ENCODE peak calls at places on chromosomes 12 and 14, in four cellular contexts. One of them, this sample, is unnamed.

GRCh38 chr12:25352078-25352918 is 101.6 kb upstream of the KRAS start:
- DNase-seq in HepG2: no peak
- DNase-seq in GM12878: peak
- DNase-seq in K562: no peak
- DNase-seq in this sample: no peak

GRCh38 chr14:90383731-90384542 is 12.9 kb upstream of the CALM1 start:
- DNase-seq in K562: peak
- DNase-seq in GM12878: no peak
- DNase-seq in HepG2: peak
- DNase-seq in this sample: peak

GRCh38 chr12:57242691-57243454 is 8.1 kb downstream of the STAC3 start:
- DNase-seq in K562: peak
- DNase-seq in GM12878: no peak
- DNase-seq in HepG2: peak
- DNase-seq in this sample: peak

GRCh38 chr12:68113644-68114043 is 45.9 kb downstream of the IFNG start:
- DNase-seq in GM12878: no peak
- DNase-seq in HepG2: no peak
- DNase-seq in K562: no peak
- DNase-seq in this sample: no peak

GRCh38 chr14:21026251-21026987 is 1.6 kb upstream of the NDRG2 start:
- DNase-seq in GM12878: no peak
- DNase-seq in K562: no peak
- DNase-seq in HepG2: no peak
- DNase-seq in this sample: no peak

GRCh38 chr14:92945959-92946846 is 23.3 kb downstream of the CHGA start:
- DNase-seq in HepG2: no peak
- DNase-seq in GM12878: no peak
- DNase-seq in K562: no peak
- DNase-seq in this sample: no peak

GRCh38 chr14:20684662-20685456 is 499 bp downstream of the RNASE4 start:
- DNase-seq in HepG2: peak
- DNase-seq in K562: no peak
- DNase-seq in GM12878: no peak
- DNase-seq in this sample: no peak

GRCh38 chr12:10283028-10283427 is 24.6 kb upstream of the KLRD1 start:
- DNase-seq in GM12878: no peak
- DNase-seq in K562: no peak
- DNase-seq in HepG2: no peak
- DNase-seq in this sample: no peak

GRCh38 chr12:1463073-1463905 is 131.1 kb downstream of the FBXL14 start:
- DNase-seq in K562: peak
- DNase-seq in HepG2: no peak
- DNase-seq in GM12878: no peak
- DNase-seq in this sample: no peak

GRCh38 chr12:98591209-98591608 is 2.3 kb upstream of the SLC25A3 start:
- DNase-seq in GM12878: no peak
- DNase-seq in K562: no peak
- DNase-seq in HepG2: peak
- DNase-seq in this sample: no peak

GRCh38 chr12:105141320-105141918 is 33.9 kb downstream of the WASHC4 start:
- DNase-seq in GM12878: no peak
- DNase-seq in HepG2: no peak
- DNase-seq in K562: no peak
- DNase-seq in this sample: no peak

GRCh38 chr12:76446090-76446489 is 97.9 kb upstream of the BBS10 start:
- DNase-seq in K562: no peak
- DNase-seq in HepG2: no peak
- DNase-seq in GM12878: no peak
- DNase-seq in this sample: no peak

GRCh38 chr12:121162985-121163384 is 30.3 kb downstream of the P2RX7 start:
- DNase-seq in K562: no peak
- DNase-seq in GM12878: no peak
- DNase-seq in HepG2: no peak
- DNase-seq in this sample: no peak

GRCh38 chr12:116863275-116863767 is 17.9 kb downstream of the HRK start:
- DNase-seq in K562: peak
- DNase-seq in GM12878: no peak
- DNase-seq in HepG2: peak
- DNase-seq in this sample: peak

GRCh38 chr12:27300251-27300650 is 32.4 kb upstream of the BMAL2 start:
- DNase-seq in GM12878: no peak
- DNase-seq in HepG2: no peak
- DNase-seq in K562: no peak
- DNase-seq in this sample: no peak

GRCh38 chr12:34398366-34398705 is 376.0 kb downstream of the ALG10 start:
- DNase-seq in GM12878: no peak
- DNase-seq in K562: peak
- DNase-seq in HepG2: no peak
- DNase-seq in this sample: no peak

GRCh38 chr14:61296707-61297502 is 15.8 kb upstream of the TMEM30B start:
- DNase-seq in HepG2: peak
- DNase-seq in K562: no peak
- DNase-seq in GM12878: peak
- DNase-seq in this sample: no peak

GRCh38 chr12:61272441-61272840 is 987.8 kb upstream of the USP15 start:
- DNase-seq in GM12878: no peak
- DNase-seq in HepG2: no peak
- DNase-seq in K562: no peak
- DNase-seq in this sample: no peak

GRCh38 chr12:130689408-130690405 is 26.4 kb downstream of the RIMBP2 start:
- DNase-seq in HepG2: no peak
- DNase-seq in GM12878: no peak
- DNase-seq in K562: no peak
- DNase-seq in this sample: no peak

GRCh38 chr12:40033260-40033649 is 72.6 kb downstream of the SLC2A13 start:
- DNase-seq in K562: no peak
- DNase-seq in HepG2: no peak
- DNase-seq in GM12878: no peak
- DNase-seq in this sample: no peak

DNA sequence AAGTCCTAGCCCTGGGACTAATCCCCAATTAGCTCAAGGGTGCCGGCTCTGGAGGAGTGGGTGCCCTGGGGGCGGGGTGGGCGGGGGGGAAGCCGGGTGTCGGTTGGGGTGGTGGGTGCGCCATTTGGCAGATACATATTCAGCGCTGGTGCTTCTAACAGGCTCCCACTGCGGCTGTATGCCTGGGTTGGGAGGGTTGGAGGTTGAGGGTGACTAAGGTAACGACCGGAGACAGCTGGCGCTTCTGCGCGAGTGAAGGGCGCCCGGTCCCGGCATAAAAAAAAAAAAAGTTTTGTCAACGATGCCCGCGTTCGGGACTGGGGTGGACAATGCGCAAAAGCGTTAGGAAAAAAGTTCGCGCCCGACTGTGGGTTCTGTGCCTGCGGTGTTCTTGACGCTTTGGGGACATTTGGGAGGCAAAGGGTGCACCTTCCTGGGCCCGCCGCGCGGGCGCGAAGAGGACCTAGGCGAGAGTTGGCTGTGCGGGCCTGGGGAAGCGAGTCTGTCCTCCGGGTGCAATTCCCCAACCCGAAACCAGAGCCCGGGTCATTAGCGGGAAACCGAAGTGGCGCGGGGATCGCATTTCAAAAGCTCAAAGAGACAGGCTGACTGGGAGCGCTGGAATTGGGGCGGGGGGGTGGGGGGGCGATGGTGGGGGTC is 19.2 kb downstream of the TBX3 start:
- DNase-seq in HepG2: no peak
- DNase-seq in GM12878: no peak
- DNase-seq in K562: no peak
- DNase-seq in this sample: peak
- TF ChIP-seq EZH2 in HepG2: no peak
- TF ChIP-seq EZH2 in GM12878: no peak
- TF ChIP-seq EZH2 in K562: no peak
- TF ChIP-seq EZH2 in this sample: peak

GRCh38 chr14:76337619-76338545 is 38.1 kb upstream of the ESRRB start:
- DNase-seq in HepG2: no peak
- DNase-seq in GM12878: no peak
- DNase-seq in K562: no peak
- DNase-seq in this sample: no peak
- TF ChIP-seq HDAC2 in HepG2: no peak
- TF ChIP-seq HDAC2 in GM12878: no peak
- TF ChIP-seq HDAC2 in K562: no peak
- TF ChIP-seq HDAC2 in this sample: no peak

DNA sequence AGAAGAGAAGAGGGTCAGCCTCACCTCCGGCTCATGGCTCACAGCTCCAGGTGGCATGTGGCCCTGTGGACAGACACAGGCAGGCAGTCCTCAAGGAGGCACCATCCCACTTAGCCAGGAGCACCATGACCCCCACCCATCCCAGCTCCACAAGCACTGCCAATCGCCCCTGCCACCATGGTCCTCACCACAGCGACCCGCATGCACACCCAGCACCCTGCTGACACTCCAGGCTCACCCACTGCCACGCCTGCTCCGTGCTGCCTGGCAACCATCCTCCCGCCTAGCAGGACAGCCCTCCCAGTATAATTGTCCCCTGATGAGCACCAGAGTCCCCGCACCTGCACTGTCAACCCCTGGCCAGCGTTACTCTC is 50.9 kb downstream of the TRPV4 start:
- DNase-seq in K562: no peak
- DNase-seq in GM12878: no peak
- DNase-seq in HepG2: no peak
- DNase-seq in this sample: no peak
- TF ChIP-seq EZH2 in K562: no peak
- TF ChIP-seq EZH2 in GM12878: no peak
- TF ChIP-seq EZH2 in HepG2: no peak
- TF ChIP-seq EZH2 in this sample: no peak

GRCh38 chr12:47349770-47350408 is 270.1 kb upstream of the AMIGO2 start:
- DNase-seq in HepG2: no peak
- DNase-seq in GM12878: no peak
- DNase-seq in K562: no peak
- DNase-seq in this sample: no peak
- TF ChIP-seq HDAC2 in HepG2: no peak
- TF ChIP-seq HDAC2 in GM12878: no peak
- TF ChIP-seq HDAC2 in K562: no peak
- TF ChIP-seq HDAC2 in this sample: no peak

GRCh38 chr14:69485701-69486100 is 1.2 kb downstream of the PLEKHD1 start:
- DNase-seq in GM12878: no peak
- DNase-seq in HepG2: no peak
- DNase-seq in K562: no peak
- DNase-seq in this sample: no peak

GRCh38 chr14:69485261-69485660 is 733 bp downstream of the PLEKHD1 start:
- DNase-seq in K562: no peak
- DNase-seq in HepG2: no peak
- DNase-seq in GM12878: no peak
- DNase-seq in this sample: no peak

GRCh38 chr14:69483765-69484443 is 624 bp upstream of the PLEKHD1 start:
- DNase-seq in HepG2: no peak
- DNase-seq in K562: no peak
- DNase-seq in GM12878: no peak
- DNase-seq in this sample: no peak

GRCh38 chr14:69481815-69482568 is 2.5 kb upstream of the PLEKHD1 start:
- DNase-seq in GM12878: peak
- DNase-seq in K562: no peak
- DNase-seq in HepG2: no peak
- DNase-seq in this sample: no peak

DNA sequence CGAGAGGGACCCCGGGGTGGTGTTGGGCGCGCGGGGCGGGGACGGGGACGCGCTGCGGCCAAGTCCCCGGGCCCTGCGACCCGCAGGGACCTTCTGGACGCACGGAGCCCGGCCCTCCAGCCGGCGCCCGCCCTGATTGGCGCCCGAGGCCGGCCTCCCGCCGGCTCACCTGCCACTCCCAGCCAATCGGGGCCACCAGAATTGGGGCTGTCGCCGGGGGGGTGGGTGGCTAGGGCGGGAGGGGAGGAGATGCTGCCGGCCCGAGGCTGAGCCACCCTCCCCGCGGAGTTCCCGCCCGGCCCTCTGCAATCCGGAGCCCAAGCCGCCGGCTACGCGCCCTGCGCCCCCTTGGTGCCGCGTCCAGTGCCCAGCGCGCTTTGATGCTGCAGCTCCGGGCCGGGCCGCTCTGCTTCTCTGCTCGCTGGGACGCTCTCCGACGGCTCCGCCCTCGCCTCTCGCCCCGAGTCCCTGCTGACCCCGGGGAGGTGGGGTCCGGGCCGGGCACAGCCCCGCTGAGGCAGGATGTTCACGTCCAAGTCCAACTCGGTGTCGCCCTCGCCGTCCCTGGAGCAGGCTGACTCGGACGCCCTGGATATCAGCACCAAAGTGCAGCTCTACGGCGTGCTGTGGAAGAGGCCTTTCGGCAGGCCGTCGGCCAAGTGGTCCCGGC is at the start of gene PLEKHD1:
- DNase-seq in K562: peak
- DNase-seq in GM12878: no peak
- DNase-seq in HepG2: no peak
- DNase-seq in this sample: peak
- TF ChIP-seq EZH2 in K562: no peak
- TF ChIP-seq EZH2 in GM12878: no peak
- TF ChIP-seq EZH2 in HepG2: no peak
- TF ChIP-seq EZH2 in this sample: no peak

GRCh38 chr12:71299541-71300376 is 139.8 kb upstream of the LGR5 start:
- DNase-seq in K562: peak
- DNase-seq in GM12878: no peak
- DNase-seq in HepG2: no peak
- DNase-seq in this sample: no peak
- TF ChIP-seq HDAC2 in K562: peak
- TF ChIP-seq HDAC2 in GM12878: no peak
- TF ChIP-seq HDAC2 in HepG2: no peak
- TF ChIP-seq HDAC2 in this sample: no peak

GRCh38 chr12:113463746-113464743 is 7.6 kb downstream of the LHX5 start:
- DNase-seq in K562: no peak
- DNase-seq in GM12878: no peak
- DNase-seq in HepG2: no peak
- DNase-seq in this sample: peak
- TF ChIP-seq EZH2 in K562: no peak
- TF ChIP-seq EZH2 in GM12878: no peak
- TF ChIP-seq EZH2 in HepG2: no peak
- TF ChIP-seq EZH2 in this sample: peak

GRCh38 chr12:49369723-49370145 is 2.5 kb downstream of the SPATS2 start:
- DNase-seq in GM12878: peak
- DNase-seq in K562: peak
- DNase-seq in HepG2: peak
- DNase-seq in this sample: no peak
- TF ChIP-seq HDAC2 in GM12878: no peak
- TF ChIP-seq HDAC2 in K562: no peak
- TF ChIP-seq HDAC2 in HepG2: no peak
- TF ChIP-seq HDAC2 in this sample: no peak

This sample was measured in H1.